ENCODE peak calls at places on chromosomes 3 and 15, in six cellular contexts. E, D, A, I, G and J are unnamed samples.

GRCh38 chr3:159077860-159078259 is 276.0 kb downstream of the MFSD1 start:
- DNase-seq in E (no peak), D (no peak), A (no peak), I (no peak), G (peak; percentile 55), J (peak; percentile 40)

GRCh38 chr3:30667250-30667585 is 60.8 kb downstream of the TGFBR2 start:
- DNase-seq in E (no peak), D (peak; percentile 39), A (no peak), I (no peak), G (no peak), J (no peak)

GRCh38 chr3:99549918-99550603 is 88.3 kb upstream of the COL8A1 start:
- DNase-seq in E (no peak), D (no peak), A (no peak), I (no peak), G (peak; percentile 59), J (no peak)

GRCh38 chr15:80736571-80736970 is 41.5 kb downstream of the ABHD17C start:
- DNase-seq in E (no peak), D (no peak), A (no peak), I (no peak), G (peak; percentile 25), J (no peak)

GRCh38 chr3:152302521-152303021 is 33.8 kb downstream of the MBNL1 start:
- DNase-seq in E (peak; percentile 55), D (peak; percentile 21), A (peak; percentile 85), I (no peak), G (peak; percentile 93), J (no peak)

GRCh38 chr15:75161788-75162414 is 39.8 kb upstream of the C15orf39 start:
- DNase-seq in E (no peak), D (no peak), A (no peak), I (no peak), G (peak; percentile 32), J (no peak)

GRCh38 chr15:75358771-75359536 is 9.5 kb downstream of the MAN2C1 start:
- DNase-seq in E (no peak), D (no peak), A (no peak), I (no peak), G (no peak), J (no peak)

GRCh38 chr15:29208352-29208751 is 61.3 kb downstream of the NSMCE3 start:
- DNase-seq in E (no peak), D (peak; percentile 58), A (no peak), I (no peak), G (no peak), J (no peak)

GRCh38 chr3:28840976-28841376 is 439.9 kb upstream of the RBMS3 start:
- DNase-seq in E (no peak), D (no peak), A (no peak), I (no peak), G (no peak), J (no peak)

GRCh38 chr3:89851974-89852621 is 744.7 kb downstream of the EPHA3 start:
- DNase-seq in E (peak; percentile 32), D (peak; percentile 40), A (no peak), I (no peak), G (peak; percentile 5), J (no peak)

GRCh38 chr3:116032176-116032575 is 408.9 kb downstream of the GAP43 start:
- DNase-seq in E (no peak), D (no peak), A (no peak), I (no peak), G (no peak), J (no peak)

GRCh38 chr15:37289109-37289765 is 188.9 kb upstream of the MEIS2 start:
- DNase-seq in E (no peak), D (no peak), A (no peak), I (no peak), G (peak; percentile 5), J (no peak)

GRCh38 chr3:173395412-173396181 is 1.9 kb upstream of the NLGN1 start:
- DNase-seq in E (peak; percentile 75), D (peak; percentile 81), A (peak; percentile 95), I (no peak), G (peak; percentile 69), J (peak; percentile 6)

GRCh38 chr3:168094580-168094876 is 1.2 kb downstream of the GOLIM4 start:
- DNase-seq in E (no peak), D (peak; percentile 54), A (no peak), I (no peak), G (peak; percentile 62), J (no peak)

GRCh38 chr3:71771126-71771525 is 13.8 kb downstream of the PROK2 start:
- DNase-seq in E (no peak), D (no peak), A (no peak), I (no peak), G (no peak), J (no peak)

GRCh38 chr3:12663311-12663935 is 494 bp downstream of the RAF1 start:
- DNase-seq in E (peak; percentile 48), D (peak; percentile 44), A (peak; percentile 76), I (peak; percentile 22), G (no peak), J (no peak)

GRCh38 chr3:168117059-168117458 is 21.3 kb upstream of the GOLIM4 start:
- DNase-seq in E (no peak), D (no peak), A (no peak), I (no peak), G (no peak), J (peak; percentile 45)

GRCh38 chr3:134675726-134676252 is 25.0 kb upstream of the KY start:
- DNase-seq in E (no peak), D (no peak), A (no peak), I (no peak), G (no peak), J (no peak)

GRCh38 chr15:72195101-72195511 is 2.5 kb downstream of the GRAMD2A start:
- DNase-seq in E (no peak), D (no peak), A (no peak), I (no peak), G (no peak), J (no peak)

GRCh38 chr3:149784064-149784704 is 8.2 kb downstream of the ANKUB1 start:
- DNase-seq in E (no peak), D (peak; percentile 18), A (no peak), I (no peak), G (no peak), J (no peak)

GRCh38 chr3:42979044-42979962 is at the start of gene GASK1A:
- DNase-seq in E (peak; percentile 37), D (no peak), A (peak; percentile 85), I (no peak), G (peak; percentile 11), J (no peak)

GRCh38 chr15:52255008-52255407 is 40.6 kb downstream of the MYO5C start:
- DNase-seq in E (no peak), D (no peak), A (no peak), I (no peak), G (peak; percentile 71), J (no peak)

GRCh38 chr3:157916672-157917071 is 189.5 kb downstream of the SHOX2 start:
- DNase-seq in E (no peak), D (no peak), A (no peak), I (no peak), G (no peak), J (no peak)

GRCh38 chr15:99421172-99421656 is 144.6 kb upstream of the MEF2A start:
- DNase-seq in E (no peak), D (peak; percentile 64), A (peak; percentile 29), I (no peak), G (no peak), J (no peak)

GRCh38 chr3:175057406-175057805 is 198.3 kb downstream of the NAALADL2 start:
- DNase-seq in E (no peak), D (no peak), A (no peak), I (no peak), G (no peak), J (no peak)

GRCh38 chr3:101212740-101213139 is 107.6 kb downstream of the IMPG2 start:
- DNase-seq in E (no peak), D (no peak), A (no peak), I (no peak), G (no peak), J (no peak)

GRCh38 chr3:39805650-39806049 is 3.8 kb upstream of the MYRIP start:
- DNase-seq in E (no peak), D (no peak), A (no peak), I (no peak), G (no peak), J (no peak)

GRCh38 chr15:41944313-41944940 is 27.9 kb downstream of the EHD4 start:
- DNase-seq in E (no peak), D (peak; percentile 84), A (peak; percentile 85), I (no peak), G (peak; percentile 91), J (no peak)

GRCh38 chr3:195727596-195728195 is 6.9 kb downstream of the MUC20 start:
- DNase-seq in E (peak; percentile 41), D (no peak), A (peak; percentile 22), I (no peak), G (no peak), J (no peak)

GRCh38 chr3:105118905-105119304 is 247.8 kb upstream of the ALCAM start:
- DNase-seq in E (no peak), D (no peak), A (no peak), I (no peak), G (peak; percentile 16), J (peak; percentile 90)

GRCh38 chr3:9897408-9898372 is 5.0 kb upstream of the IL17RE start:
- DNase-seq in E (peak; percentile 67), D (no peak), A (no peak), I (no peak), G (peak; percentile 75), J (peak; percentile 83)

GRCh38 chr15:36335211-36335610 is 244.2 kb upstream of the CDIN1 start:
- DNase-seq in E (no peak), D (no peak), A (no peak), I (no peak), G (no peak), J (no peak)

GRCh38 chr3:11335056-11335608 is 62.9 kb downstream of the ATG7 start:
- DNase-seq in E (no peak), D (peak; percentile 22), A (no peak), I (peak; percentile 22), G (peak; percentile 88), J (peak; percentile 16)

GRCh38 chr15:85616549-85616948 is 178.2 kb downstream of the KLHL25 start:
- DNase-seq in E (no peak), D (no peak), A (no peak), I (no peak), G (peak; percentile 83), J (no peak)

GRCh38 chr3:66456711-66457173 is 44.1 kb downstream of the LRIG1 start:
- DNase-seq in E (no peak), D (peak; percentile 8), A (no peak), I (no peak), G (no peak), J (no peak)